ENCODE peak calls at places on chromosome 16, in five cellular contexts. U, T, E, C and O are unnamed samples.

GRCh38 chr16:19384656-19385055 is 33.0 kb upstream of the TMC5 start:
- DNase-seq in U (no peak), T (no peak), E (no peak), C (peak), O (no peak)

GRCh38 chr16:78705694-78706093 is 606.2 kb downstream of the WWOX start:
- DNase-seq in U (peak), T (peak), E (no peak), C (peak), O (no peak)

GRCh38 chr16:20789130-20789529 is 17.1 kb downstream of the ERI2 start:
- DNase-seq in U (no peak), T (no peak), E (no peak), C (no peak), O (no peak)

GRCh38 chr16:46737621-46738214 is 10.4 kb downstream of the MYLK3 start:
- DNase-seq in U (no peak), T (no peak), E (no peak), C (no peak), O (no peak)

GRCh38 chr16:85894266-85894665 is 4.7 kb upstream of the IRF8 start:
- DNase-seq in U (no peak), T (no peak), E (no peak), C (no peak), O (no peak)

GRCh38 chr16:54080524-54081008 is 206.0 kb downstream of the IRX3 start:
- DNase-seq in U (no peak), T (peak), E (no peak), C (peak), O (no peak)

GRCh38 chr16:76963614-76964315 is 227.2 kb upstream of the MON1B start:
- DNase-seq in U (no peak), T (no peak), E (no peak), C (no peak), O (no peak)

GRCh38 chr16:90008708-90009145 is 10.5 kb downstream of the DBNDD1 start:
- DNase-seq in U (peak), T (no peak), E (no peak), C (no peak), O (peak)

GRCh38 chr16:30946671-30947532 is 2.0 kb upstream of the ORAI3 start:
- DNase-seq in U (no peak), T (no peak), E (no peak), C (no peak), O (no peak)

GRCh38 chr16:55062446-55062845 is 131.8 kb downstream of the IRX5 start:
- DNase-seq in U (no peak), T (no peak), E (no peak), C (no peak), O (no peak)

GRCh38 chr16:86044241-86044671 is 145.3 kb downstream of the IRF8 start:
- DNase-seq in U (peak), T (peak), E (peak), C (no peak), O (peak)

GRCh38 chr16:55728797-55729196 is 73.0 kb downstream of the SLC6A2 start:
- DNase-seq in U (no peak), T (no peak), E (no peak), C (no peak), O (no peak)

GRCh38 chr16:11395949-11396240 is 50.6 kb downstream of the RMI2 start:
- DNase-seq in U (no peak), T (no peak), E (no peak), C (no peak), O (no peak)

GRCh38 chr16:78925071-78925714 is 675.3 kb downstream of the MAF start:
- DNase-seq in U (peak), T (no peak), E (peak), C (no peak), O (no peak)

GRCh38 chr16:78390828-78391227 is 291.4 kb downstream of the WWOX start:
- DNase-seq in U (no peak), T (no peak), E (no peak), C (no peak), O (no peak)

GRCh38 chr16:19113577-19114358 is at the start of gene ITPRIPL2:
- DNase-seq in U (peak), T (peak), E (peak), C (peak), O (no peak)

GRCh38 chr16:37511-37910 is 15.9 kb downstream of the POLR3K start:
- DNase-seq in U (no peak), T (peak), E (no peak), C (no peak), O (no peak)

GRCh38 chr16:11100239-11100750 is 155.7 kb downstream of the SOCS1 start:
- DNase-seq in U (peak), T (peak), E (peak), C (no peak), O (no peak)

GRCh38 chr16:27085182-27085581 is 18.5 kb downstream of the C16orf82 start:
- DNase-seq in U (no peak), T (no peak), E (no peak), C (no peak), O (no peak)

GRCh38 chr16:28237754-28238357 is 26.1 kb upstream of the XPO6 start:
- DNase-seq in U (no peak), T (no peak), E (no peak), C (no peak), O (no peak)

GRCh38 chr16:79899316-79900110 is 299.0 kb upstream of the MAF start:
- DNase-seq in U (no peak), T (no peak), E (no peak), C (no peak), O (no peak)

GRCh38 chr16:47160422-47160821 is 16.7 kb upstream of the NETO2 start:
- DNase-seq in U (no peak), T (no peak), E (no peak), C (no peak), O (no peak)

GRCh38 chr16:89067677-89068076 is 26.0 kb upstream of the ACSF3 start:
- DNase-seq in U (no peak), T (no peak), E (no peak), C (peak), O (no peak)

GRCh38 chr16:8935989-8936388 is 27.7 kb downstream of the USP7 start:
- DNase-seq in U (no peak), T (no peak), E (no peak), C (no peak), O (no peak)

GRCh38 chr16:79602615-79603014 is 2.1 kb upstream of the MAF start:
- DNase-seq in U (peak), T (no peak), E (no peak), C (no peak), O (no peak)

GRCh38 chr16:67199011-67199807 is at the start of gene ELMO3:
- DNase-seq in U (no peak), T (no peak), E (no peak), C (peak), O (no peak)

GRCh38 chr16:1293921-1294656 is 15.3 kb upstream of the UBE2I start:
- DNase-seq in U (no peak), T (no peak), E (no peak), C (no peak), O (no peak)

GRCh38 chr16:82888616-82889015 is 261.8 kb downstream of the CDH13 start:
- DNase-seq in U (no peak), T (peak), E (no peak), C (no peak), O (no peak)

GRCh38 chr16:77409311-77409710 is 25.5 kb downstream of the ADAMTS18 start:
- DNase-seq in U (no peak), T (no peak), E (no peak), C (no peak), O (no peak)

GRCh38 chr16:72501739-72502653 is 330.0 kb upstream of the PMFBP1 start:
- DNase-seq in U (peak), T (peak), E (peak), C (peak), O (peak)

GRCh38 chr16:29029168-29029994 is 44.5 kb downstream of the LAT start:
- DNase-seq in U (peak), T (peak), E (peak), C (peak), O (no peak)

GRCh38 chr16:82652826-82653225 is 26.1 kb downstream of the CDH13 start:
- DNase-seq in U (no peak), T (no peak), E (no peak), C (no peak), O (no peak)

GRCh38 chr16:82782715-82783251 is 156.0 kb downstream of the CDH13 start:
- DNase-seq in U (no peak), T (peak), E (peak), C (no peak), O (no peak)

GRCh38 chr16:71746442-71747046 is 22.0 kb upstream of the PHLPP2 start:
- DNase-seq in U (peak), T (peak), E (no peak), C (peak), O (peak)

GRCh38 chr16:54135361-54136275 is 151.0 kb downstream of the IRX3 start:
- DNase-seq in U (no peak), T (peak), E (no peak), C (peak), O (no peak)